ENCODE peak calls at places on chromosomes 7 and 10, in four cellular contexts. E is OCI-LY7, G is HCT116, T is SK-N-SH. P is an unnamed sample.

GRCh38 chr10:93673791-93674190 is 28.6 kb downstream of the FRA10AC1 start:
- DNase-seq in E (no peak), G (no peak), T (no peak), P (no peak)

GRCh38 chr10:36676321-36677169 is 448.9 kb upstream of the ANKRD30A start:
- DNase-seq in E (no peak), G (no peak), T (peak), P (no peak)

GRCh38 chr10:6047847-6048246 is 14.3 kb downstream of the IL2RA start:
- DNase-seq in E (no peak), G (no peak), T (no peak), P (no peak)

GRCh38 chr7:105013818-105014724 is at the start of gene KMT2E:
- DNase-seq in E (peak), G (peak), T (peak), P (peak)

GRCh38 chr7:83648464-83649241 is at the start of gene SEMA3E:
- DNase-seq in E (no peak), G (peak), T (no peak), P (peak)

GRCh38 chr7:76300210-76300731 is 2.2 kb upstream of the HSPB1 start:
- DNase-seq in E (no peak), G (peak), T (no peak), P (no peak)

GRCh38 chr7:43700646-43701501 is 28.4 kb downstream of the COA1 start:
- DNase-seq in E (no peak), G (no peak), T (no peak), P (no peak)

GRCh38 chr10:102120987-102121738 is 995 bp upstream of the LDB1 start:
- DNase-seq in E (no peak), G (no peak), T (peak), P (peak)

GRCh38 chr10:118809372-118809695 is 54.6 kb upstream of the CACUL1 start:
- DNase-seq in E (no peak), G (no peak), T (no peak), P (no peak)

GRCh38 chr10:5609952-5610616 is 56.3 kb downstream of the ASB13 start:
- DNase-seq in E (no peak), G (no peak), T (no peak), P (no peak)

GRCh38 chr10:34124522-34125035 is 690.5 kb downstream of the PARD3 start:
- DNase-seq in E (no peak), G (peak), T (no peak), P (no peak)

GRCh38 chr7:105677395-105677701 is 96.1 kb upstream of the EFCAB10 start:
- DNase-seq in E (no peak), G (no peak), T (no peak), P (no peak)

GRCh38 chr7:26081627-26082026 is 70.4 kb upstream of the NFE2L3 start:
- DNase-seq in E (no peak), G (no peak), T (no peak), P (peak)

GRCh38 chr7:25790261-25790660 is 361.7 kb upstream of the NFE2L3 start:
- DNase-seq in E (no peak), G (no peak), T (no peak), P (no peak)

GRCh38 chr7:80967536-80968297 is 48.9 kb upstream of the SEMA3C start:
- DNase-seq in E (no peak), G (no peak), T (no peak), P (no peak)

GRCh38 chr7:1407883-1408282 is 51.4 kb downstream of the MICALL2 start:
- DNase-seq in E (no peak), G (no peak), T (peak), P (no peak)

GRCh38 chr10:16583382-16583781 is 61.7 kb upstream of the C1QL3 start:
- DNase-seq in E (no peak), G (no peak), T (no peak), P (no peak)

GRCh38 chr7:130490888-130491771 is 755 bp upstream of the MEST start:
- DNase-seq in E (no peak), G (no peak), T (peak), P (peak)

GRCh38 chr7:106952175-106952657 is 87.1 kb downstream of the PIK3CG start:
- DNase-seq in E (no peak), G (no peak), T (no peak), P (no peak)

GRCh38 chr7:158356454-158356853 is 231.2 kb downstream of the PTPRN2 start:
- DNase-seq in E (no peak), G (no peak), T (no peak), P (no peak)

GRCh38 chr10:4686644-4686996 is 139.4 kb upstream of the AKR1E2 start:
- DNase-seq in E (no peak), G (peak), T (no peak), P (no peak)

GRCh38 chr10:123995461-123996131 is 97.8 kb downstream of the CHST15 start:
- DNase-seq in E (peak), G (peak), T (peak), P (peak)

GRCh38 chr10:70680899-70681730 is 8.8 kb downstream of the ADAMTS14 start:
- DNase-seq in E (no peak), G (no peak), T (peak), P (no peak)

GRCh38 chr10:28949005-28950004 is 272.0 kb downstream of the BAMBI start:
- DNase-seq in E (no peak), G (no peak), T (no peak), P (no peak)

GRCh38 chr7:101950450-101951119 is 133.2 kb downstream of the CUX1 start:
- DNase-seq in E (no peak), G (peak), T (no peak), P (peak)

GRCh38 chr7:76217942-76218566 is 16.4 kb downstream of the SRRM3 start:
- DNase-seq in E (no peak), G (no peak), T (no peak), P (no peak)

GRCh38 chr7:18109762-18110161 is 82.1 kb upstream of the PRPS1L1 start:
- DNase-seq in E (no peak), G (no peak), T (no peak), P (no peak)

GRCh38 chr10:112650588-112651030 is 203.6 kb downstream of the VTI1A start:
- DNase-seq in E (no peak), G (no peak), T (no peak), P (no peak)

GRCh38 chr10:75402486-75403143 is 1.1 kb upstream of the ZNF503 start:
- DNase-seq in E (no peak), G (no peak), T (peak), P (peak)

GRCh38 chr10:13316635-13317311 is 16.9 kb upstream of the PHYH start:
- DNase-seq in E (no peak), G (no peak), T (no peak), P (no peak)

DNA sequence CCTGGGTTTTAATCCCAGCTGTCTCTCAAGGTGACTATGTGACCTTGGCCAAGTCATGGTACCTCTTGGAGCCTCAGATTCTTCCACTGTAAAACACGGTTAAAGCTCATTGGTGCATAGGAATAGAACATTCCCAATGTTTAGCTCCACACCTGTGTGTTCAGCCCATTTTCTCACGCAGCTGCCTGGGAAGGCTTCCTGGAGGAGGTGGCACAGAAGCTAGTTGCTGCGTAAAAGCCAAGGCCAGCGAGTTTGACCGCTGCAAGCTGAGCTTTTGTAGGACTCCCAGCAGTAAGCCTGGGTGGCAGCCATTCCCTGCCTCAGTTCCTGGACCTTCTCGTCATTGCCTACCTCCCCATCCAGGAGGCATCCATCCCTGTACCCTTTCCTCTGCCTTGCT is 326.6 kb downstream of the RPS24 start:
- DNase-seq in E (no peak), G (no peak), T (no peak), P (no peak)
- TF ChIP-seq EZH2phosphoT487 in E (no peak), G (no peak), T (no peak), P (no peak)

DNA sequence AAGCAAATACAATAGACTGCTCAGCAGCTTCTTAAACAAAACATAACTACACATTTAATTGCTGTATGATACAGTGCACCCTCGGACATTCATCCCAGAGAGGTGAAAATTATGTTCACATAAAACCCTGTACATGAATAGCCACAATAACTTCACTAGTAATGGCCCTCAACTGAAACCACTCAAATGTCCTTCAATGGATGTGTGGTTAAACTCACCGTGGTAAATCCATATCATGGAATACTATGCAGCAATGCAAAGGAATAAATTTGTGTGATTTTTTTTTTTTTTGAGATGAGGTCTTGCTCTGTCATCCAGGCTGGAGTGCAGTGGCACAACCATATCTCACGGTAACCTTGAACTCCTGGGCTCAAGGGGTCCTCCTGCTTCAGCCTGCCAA is 252.7 kb downstream of the TCERG1L start:
- DNase-seq in E (no peak), G (no peak), T (no peak), P (no peak)
- TF ChIP-seq EZH2phosphoT487 in E (no peak), G (no peak), T (no peak), P (no peak)

GRCh38 chr7:44978511-44979366 is at the start of gene MYO1G:
- DNase-seq in E (peak), G (no peak), T (no peak), P (no peak)

GRCh38 chr7:44977956-44978355 is 859 bp downstream of the MYO1G start:
- DNase-seq in E (peak), G (no peak), T (no peak), P (no peak)

GRCh38 chr7:44976746-44977196 is 2.0 kb downstream of the MYO1G start:
- DNase-seq in E (no peak), G (no peak), T (no peak), P (no peak)

GRCh38 chr7:44976040-44976745 is 2.6 kb downstream of the MYO1G start:
- DNase-seq in E (no peak), G (no peak), T (no peak), P (no peak)

DNA sequence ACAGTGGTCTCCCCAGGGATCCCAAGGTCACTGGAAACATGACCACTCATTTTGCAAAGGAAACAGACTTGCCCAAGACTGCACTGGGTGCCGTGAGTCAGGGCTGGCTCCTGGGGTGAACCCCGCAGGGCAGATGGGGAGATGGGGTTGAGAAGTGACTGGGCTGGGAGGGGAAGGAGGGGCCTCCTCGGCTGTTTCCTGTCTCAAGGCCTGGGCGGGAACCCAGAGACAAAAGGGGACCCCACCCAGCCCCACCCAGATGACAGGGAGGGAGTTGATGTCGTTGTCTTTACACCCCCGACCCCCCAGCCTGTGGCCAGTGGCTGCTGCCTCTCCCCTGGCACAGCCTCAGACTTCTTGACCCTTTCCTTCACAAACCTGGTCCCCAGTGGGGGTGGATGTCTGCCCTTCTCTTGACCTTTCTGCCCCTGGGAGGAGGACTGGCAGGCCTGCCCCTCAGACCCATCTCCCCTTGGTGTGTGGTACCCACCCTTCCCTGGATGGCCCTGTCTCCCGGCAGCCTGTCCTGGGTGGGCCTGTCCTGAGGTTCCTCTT is 1.4 kb downstream of the MYO1G start:
- DNase-seq in E (peak), G (no peak), T (no peak), P (no peak)
- TF ChIP-seq EZH2phosphoT487 in E (no peak), G (no peak), T (no peak), P (no peak)

GRCh38 chr7:3399858-3400257 is 98.8 kb downstream of the SDK1 start:
- DNase-seq in E (peak), G (peak), T (no peak), P (peak)
- TF ChIP-seq EZH2phosphoT487 in E (no peak), G (no peak), T (no peak), P (no peak)

GRCh38 chr10:78853864-78854263 is 214.9 kb upstream of the ZMIZ1 start:
- DNase-seq in E (no peak), G (no peak), T (no peak), P (no peak)

GRCh38 chr10:78859266-78859665 is 209.5 kb upstream of the ZMIZ1 start:
- DNase-seq in E (no peak), G (no peak), T (no peak), P (no peak)

GRCh38 chr10:78859769-78860168 is 209.0 kb upstream of the ZMIZ1 start:
- DNase-seq in E (no peak), G (no peak), T (peak), P (no peak)

GRCh38 chr10:78857193-78857592 is 211.6 kb upstream of the ZMIZ1 start:
- DNase-seq in E (no peak), G (no peak), T (no peak), P (no peak)

GRCh38 chr10:78856421-78856820 is 212.3 kb upstream of the ZMIZ1 start:
- DNase-seq in E (no peak), G (no peak), T (no peak), P (no peak)
- TF ChIP-seq EZH2phosphoT487 in E (no peak), G (no peak), T (no peak), P (no peak)